ENCODE peak calls at places on chromosomes 16 and 17, in eight cellular contexts. One of them, this sample, is unnamed.

GRCh38 chr16:88965826-88966480 is 11.1 kb downstream of the CBFA2T3 start:
- DNase-seq in IMR-90: no peak
- DNase-seq in H1: no peak
- DNase-seq in HCT116: no peak
- DNase-seq in A549: no peak
- DNase-seq in HepG2: no peak
- DNase-seq in GM12878: no peak
- DNase-seq in K562: no peak
- DNase-seq in this sample: no peak

GRCh38 chr16:47113130-47113529 is 30.6 kb downstream of the NETO2 start:
- DNase-seq in GM12878: no peak
- DNase-seq in A549: no peak
- DNase-seq in K562: no peak
- DNase-seq in HCT116: no peak
- DNase-seq in IMR-90: no peak
- DNase-seq in H1: no peak
- DNase-seq in HepG2: no peak
- DNase-seq in this sample: no peak

GRCh38 chr17:2416010-2416734 is 15.3 kb upstream of the MNT start:
- DNase-seq in H1: peak; percentile 98
- DNase-seq in K562: peak; percentile 69
- DNase-seq in HCT116: no peak
- DNase-seq in A549: peak; percentile 88
- DNase-seq in IMR-90: peak; percentile 86
- DNase-seq in HepG2: peak; percentile 61
- DNase-seq in GM12878: no peak
- DNase-seq in this sample: peak; percentile 94

GRCh38 chr17:40349477-40350409 is 14.8 kb downstream of the GJD3 start:
- DNase-seq in IMR-90: peak; percentile 38
- DNase-seq in GM12878: no peak
- DNase-seq in HepG2: no peak
- DNase-seq in HCT116: no peak
- DNase-seq in A549: no peak
- DNase-seq in H1: no peak
- DNase-seq in K562: no peak
- DNase-seq in this sample: no peak

GRCh38 chr17:37097162-37097561 is 148.4 kb downstream of the AATF start:
- DNase-seq in A549: no peak
- DNase-seq in K562: no peak
- DNase-seq in HepG2: no peak
- DNase-seq in IMR-90: no peak
- DNase-seq in H1: no peak
- DNase-seq in HCT116: no peak
- DNase-seq in GM12878: no peak
- DNase-seq in this sample: no peak

GRCh38 chr17:69551212-69552010 is 136.9 kb downstream of the MAP2K6 start:
- DNase-seq in K562: no peak
- DNase-seq in HepG2: no peak
- DNase-seq in A549: no peak
- DNase-seq in H1: no peak
- DNase-seq in GM12878: no peak
- DNase-seq in IMR-90: peak; percentile 47
- DNase-seq in HCT116: no peak
- DNase-seq in this sample: no peak

GRCh38 chr17:1109606-1110523 is 69.9 kb downstream of the ABR start:
- DNase-seq in GM12878: no peak
- DNase-seq in A549: no peak
- DNase-seq in IMR-90: no peak
- DNase-seq in HCT116: no peak
- DNase-seq in HepG2: peak; percentile 39
- DNase-seq in K562: no peak
- DNase-seq in H1: peak; percentile 63
- DNase-seq in this sample: no peak

GRCh38 chr17:34472363-34472762 is 107.0 kb upstream of the TMEM132E start:
- DNase-seq in A549: no peak
- DNase-seq in H1: no peak
- DNase-seq in HepG2: no peak
- DNase-seq in K562: no peak
- DNase-seq in HCT116: no peak
- DNase-seq in GM12878: no peak
- DNase-seq in IMR-90: no peak
- DNase-seq in this sample: no peak

DNA sequence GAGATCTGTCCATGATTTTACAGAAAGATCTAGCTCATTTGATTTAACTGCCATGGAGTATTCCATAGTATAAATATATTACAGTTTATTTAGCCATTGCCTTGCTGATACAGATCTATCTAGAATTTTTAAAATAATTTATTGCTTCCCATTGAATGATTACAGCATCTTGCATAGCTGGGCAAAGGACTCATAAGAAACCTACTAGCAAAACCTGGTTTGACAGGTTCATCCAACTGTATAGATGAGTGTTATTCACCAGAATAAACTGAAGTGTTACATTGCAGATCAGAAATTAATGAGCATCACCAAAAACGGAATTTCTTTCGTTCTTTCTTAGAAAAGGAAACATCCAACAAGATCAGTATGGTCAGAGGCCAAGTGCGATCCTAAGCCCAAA is 202.2 kb upstream of the CACNG5 start:
- DNase-seq in H1: no peak
- DNase-seq in IMR-90: no peak
- DNase-seq in HepG2: no peak
- DNase-seq in HCT116: no peak
- DNase-seq in K562: no peak
- DNase-seq in GM12878: no peak
- DNase-seq in A549: no peak
- DNase-seq in this sample: no peak
- H3K4me2 ChIP-seq in H1: no peak overlapping the region
- H3K4me2 ChIP-seq in IMR-90: no peak overlapping the region
- H3K4me2 ChIP-seq in HepG2: no peak overlapping the region
- H3K4me2 ChIP-seq in HCT116: no peak overlapping the region
- H3K4me2 ChIP-seq in K562: no peak overlapping the region
- H3K4me2 ChIP-seq in GM12878: no peak overlapping the region
- H3K4me2 ChIP-seq in A549: no peak overlapping the region
- H3K4me2 ChIP-seq in this sample: no peak overlapping the region

DNA sequence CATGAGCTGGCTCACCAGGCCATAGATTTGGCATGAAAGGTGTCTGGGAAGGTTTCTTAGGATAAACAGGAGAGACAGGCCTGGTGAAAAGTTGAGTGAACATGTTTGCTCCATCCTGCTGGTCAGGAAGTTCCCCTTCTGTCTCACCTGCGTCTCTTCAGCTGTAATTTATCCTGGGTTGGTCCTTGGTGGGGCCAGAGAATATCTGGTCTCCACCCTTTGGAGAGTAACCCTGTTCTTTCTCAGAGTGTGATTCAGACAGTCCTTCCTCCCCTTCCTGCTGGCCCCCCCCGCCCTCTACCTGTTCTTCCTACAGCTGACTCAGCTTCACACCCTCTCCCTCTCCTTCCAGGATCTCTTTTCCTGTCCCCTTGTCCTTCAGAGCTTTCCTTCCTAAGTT is 17.1 kb downstream of the MINK1 start:
- DNase-seq in IMR-90: no peak
- DNase-seq in HepG2: no peak
- DNase-seq in K562: no peak
- DNase-seq in HCT116: no peak
- DNase-seq in H1: no peak
- DNase-seq in A549: no peak
- DNase-seq in GM12878: no peak
- DNase-seq in this sample: no peak
- TF ChIP-seq CTCF in IMR-90: no peak
- TF ChIP-seq CTCF in HepG2: no peak
- TF ChIP-seq CTCF in K562: no peak
- TF ChIP-seq CTCF in HCT116: no peak
- TF ChIP-seq CTCF in H1: no peak
- TF ChIP-seq CTCF in A549: no peak
- TF ChIP-seq CTCF in GM12878: no peak
- TF ChIP-seq CTCF in this sample: no peak

GRCh38 chr17:28227278-28228108 is 91.5 kb upstream of the TMEM97 start:
- DNase-seq in A549: peak; percentile 94
- DNase-seq in K562: no peak
- DNase-seq in HepG2: no peak
- DNase-seq in H1: peak; percentile 98
- DNase-seq in GM12878: no peak
- DNase-seq in IMR-90: no peak
- DNase-seq in HCT116: peak; percentile 73
- DNase-seq in this sample: no peak
- TF ChIP-seq POLR2A in A549: peak; percentile 68
- TF ChIP-seq POLR2A in K562: no peak
- TF ChIP-seq POLR2A in HepG2: no peak
- TF ChIP-seq POLR2A in H1: peak; percentile 86
- TF ChIP-seq POLR2A in GM12878: no peak
- TF ChIP-seq POLR2A in IMR-90: no peak
- TF ChIP-seq POLR2A in HCT116: no peak
- TF ChIP-seq POLR2A in this sample: no peak

GRCh38 chr16:87470332-87470731 is 22.5 kb downstream of the ZCCHC14 start:
- DNase-seq in HepG2: no peak
- DNase-seq in HCT116: no peak
- DNase-seq in A549: no peak
- DNase-seq in K562: no peak
- DNase-seq in IMR-90: peak; percentile 17
- DNase-seq in GM12878: no peak
- DNase-seq in H1: no peak
- DNase-seq in this sample: no peak

GRCh38 chr16:87474017-87474416 is 18.8 kb downstream of the ZCCHC14 start:
- DNase-seq in K562: no peak
- DNase-seq in A549: no peak
- DNase-seq in H1: no peak
- DNase-seq in IMR-90: no peak
- DNase-seq in GM12878: no peak
- DNase-seq in HepG2: no peak
- DNase-seq in HCT116: no peak
- DNase-seq in this sample: no peak

GRCh38 chr16:87472935-87473334 is 19.9 kb downstream of the ZCCHC14 start:
- DNase-seq in HCT116: no peak
- DNase-seq in HepG2: no peak
- DNase-seq in K562: no peak
- DNase-seq in H1: no peak
- DNase-seq in GM12878: no peak
- DNase-seq in A549: no peak
- DNase-seq in IMR-90: no peak
- DNase-seq in this sample: no peak

GRCh38 chr16:87471278-87472141 is 21.3 kb downstream of the ZCCHC14 start:
- DNase-seq in IMR-90: no peak
- DNase-seq in HCT116: no peak
- DNase-seq in GM12878: no peak
- DNase-seq in H1: no peak
- DNase-seq in HepG2: peak; percentile 81
- DNase-seq in K562: no peak
- DNase-seq in A549: no peak
- DNase-seq in this sample: no peak

DNA sequence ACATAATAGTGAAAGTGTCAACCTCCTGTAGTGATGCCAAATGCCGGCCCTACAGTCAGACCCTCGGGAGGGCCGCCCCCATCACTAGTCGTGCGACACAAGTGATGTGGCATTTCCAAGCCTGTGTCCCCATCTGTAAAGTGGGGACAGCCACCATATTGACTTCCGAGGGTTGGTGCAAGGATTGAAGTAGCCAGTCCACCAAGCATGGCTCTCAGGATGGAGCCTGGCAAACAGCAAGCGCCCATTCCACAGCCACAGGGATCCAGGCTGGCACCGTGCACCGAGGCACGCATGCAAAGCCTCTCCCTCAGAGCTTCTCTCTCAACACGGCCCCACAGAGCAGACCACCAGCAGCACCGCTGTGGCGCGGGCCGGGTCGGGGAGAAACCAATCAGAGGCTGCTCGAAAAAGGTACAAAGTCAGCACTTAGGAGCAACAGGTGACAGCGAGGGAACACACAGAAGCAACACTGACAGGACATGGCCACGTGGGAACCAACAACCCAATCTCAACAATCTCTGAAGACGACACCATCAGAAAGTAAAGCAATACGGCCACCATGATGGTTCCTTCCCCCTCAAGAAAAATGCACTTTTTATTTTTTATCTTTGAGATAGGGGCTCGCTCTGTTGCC is 20.6 kb downstream of the ZCCHC14 start:
- DNase-seq in HepG2: no peak
- DNase-seq in HCT116: no peak
- DNase-seq in A549: no peak
- DNase-seq in K562: no peak
- DNase-seq in IMR-90: no peak
- DNase-seq in GM12878: no peak
- DNase-seq in H1: no peak
- DNase-seq in this sample: no peak
- H3K4me2 ChIP-seq in HepG2: peak overlapping the region; percentile 71
- H3K4me2 ChIP-seq in HCT116: no peak overlapping the region
- H3K4me2 ChIP-seq in A549: no peak overlapping the region
- H3K4me2 ChIP-seq in K562: no peak overlapping the region
- H3K4me2 ChIP-seq in IMR-90: no peak overlapping the region
- H3K4me2 ChIP-seq in GM12878: no peak overlapping the region
- H3K4me2 ChIP-seq in H1: no peak overlapping the region
- H3K4me2 ChIP-seq in this sample: no peak overlapping the region

GRCh38 chr16:87662254-87663204 is 60.2 kb downstream of the JPH3 start:
- DNase-seq in A549: no peak
- DNase-seq in HCT116: no peak
- DNase-seq in HepG2: no peak
- DNase-seq in K562: no peak
- DNase-seq in GM12878: no peak
- DNase-seq in IMR-90: no peak
- DNase-seq in H1: no peak
- DNase-seq in this sample: no peak
- TF ChIP-seq CTCF in A549: no peak
- TF ChIP-seq CTCF in HCT116: peak; percentile 21
- TF ChIP-seq CTCF in HepG2: no peak
- TF ChIP-seq CTCF in K562: no peak
- TF ChIP-seq CTCF in GM12878: no peak
- TF ChIP-seq CTCF in IMR-90: no peak
- TF ChIP-seq CTCF in H1: no peak
- TF ChIP-seq CTCF in this sample: no peak

GRCh38 chr16:648786-649589 is at the start of gene WDR90:
- DNase-seq in GM12878: peak; percentile 61
- DNase-seq in HepG2: peak; percentile 91
- DNase-seq in IMR-90: peak; percentile 86
- DNase-seq in A549: peak; percentile 94
- DNase-seq in HCT116: peak; percentile 59
- DNase-seq in K562: no peak
- DNase-seq in H1: peak; percentile 97
- DNase-seq in this sample: peak; percentile 89
- TF ChIP-seq POLR2A in GM12878: peak; percentile 84
- TF ChIP-seq POLR2A in HepG2: peak; percentile 74
- TF ChIP-seq POLR2A in IMR-90: peak; percentile 52
- TF ChIP-seq POLR2A in A549: peak; percentile 57
- TF ChIP-seq POLR2A in HCT116: peak; percentile 44
- TF ChIP-seq POLR2A in K562: no peak
- TF ChIP-seq POLR2A in H1: peak; percentile 49
- TF ChIP-seq POLR2A in this sample: peak; percentile 61

This sample was measured in endothelial cell of umbilical vein.